ENCODE peak calls at places on chromosomes 4 and X, in ten cellular contexts. U, Z, V, D, Y, S, O, N, E and R are unnamed samples.

GRCh38 chr4:109359040-109359646 is 56.7 kb upstream of the COL25A1 start:
- DNase-seq in S (no peak), O (no peak), N (no peak), V (no peak), Y (no peak), D (no peak), U (no peak), Z (no peak), E (no peak), R (no peak)

GRCh38 chr4:7750972-7751371 is 188.7 kb downstream of the AFAP1 start:
- DNase-seq in O (no peak), Z (no peak), E (no peak), N (no peak), S (no peak), V (no peak), D (no peak), U (no peak), Y (no peak), R (no peak)

GRCh38 chr4:54566608-54567007 is 91.1 kb upstream of the KIT start:
- DNase-seq in D (no peak), O (no peak), U (no peak), Y (no peak), N (no peak), V (no peak), Z (no peak), E (no peak), S (no peak), R (no peak)

GRCh38 chr4:112189754-112190153 is 41.8 kb upstream of the AP1AR start:
- DNase-seq in Y (no peak), E (no peak), D (no peak), Z (peak), S (no peak), N (no peak), U (no peak), O (no peak), V (no peak), R (no peak)

GRCh38 chr4:84852081-84852480 is 114.4 kb downstream of the WDFY3 start:
- DNase-seq in Y (no peak), U (no peak), E (no peak), V (no peak), O (no peak), D (no peak), N (no peak), S (no peak), Z (no peak), R (no peak)

GRCh38 chr4:152935138-152935537 is 985 bp upstream of the FHDC1 start:
- DNase-seq in V (no peak), Z (peak), Y (no peak), E (peak), U (peak), D (no peak), S (no peak), N (no peak), O (no peak), R (no peak)

GRCh38 chr4:185932491-185932890 is 120.5 kb upstream of the SORBS2 start:
- DNase-seq in Z (no peak), O (no peak), S (no peak), N (no peak), D (no peak), U (no peak), Y (no peak), V (no peak), E (no peak), R (no peak)

GRCh38 chrX:145630081-145630480 is 187.5 kb upstream of the SLITRK2 start:
- DNase-seq in O (no peak), S (no peak), U (no peak), N (no peak), Y (no peak), Z (no peak), V (no peak), D (no peak), E (no peak), R (no peak)

GRCh38 chr4:100778431-100778830 is 260.6 kb upstream of the EMCN start:
- DNase-seq in N (no peak), E (no peak), U (no peak), Z (no peak), V (no peak), D (no peak), O (no peak), S (no peak), Y (no peak), R (no peak)

GRCh38 chr4:103405415-103405814 is 207.3 kb upstream of the CENPE start:
- DNase-seq in E (no peak), U (no peak), N (no peak), O (no peak), Z (no peak), Y (no peak), S (no peak), D (no peak), V (no peak), R (no peak)

GRCh38 chr4:30718021-30718888 is 1.9 kb upstream of the PCDH7 start:
- DNase-seq in Y (no peak), N (peak), S (peak), Z (no peak), O (no peak), E (peak), D (peak), V (no peak), U (no peak), R (no peak)

GRCh38 chr4:26854701-26855100 is 5.9 kb upstream of the STIM2 start:
- DNase-seq in O (no peak), E (no peak), Z (no peak), V (no peak), Y (no peak), U (no peak), N (no peak), D (no peak), S (no peak), R (no peak)

GRCh38 chrX:12421918-12422317 is 283.6 kb downstream of the FRMPD4 start:
- DNase-seq in V (no peak), N (no peak), D (no peak), Z (no peak), Y (no peak), S (no peak), U (no peak), E (no peak), O (no peak), R (no peak)

GRCh38 chr4:140249351-140249750 is 95.4 kb upstream of the MAML3 start:
- DNase-seq in D (no peak), E (no peak), S (no peak), O (no peak), V (no peak), Y (no peak), U (no peak), Z (no peak), N (no peak), R (no peak)

GRCh38 chr4:6892190-6892908 is 17.3 kb upstream of the TBC1D14 start:
- DNase-seq in Z (peak), U (peak), V (no peak), N (peak), S (peak), Y (peak), O (no peak), E (peak), D (no peak), R (no peak)

GRCh38 chrX:129772796-129773431 is 6.8 kb upstream of the SASH3 start:
- DNase-seq in S (no peak), N (peak), U (peak), E (peak), D (peak), V (no peak), O (no peak), Y (peak), Z (no peak), R (no peak)

DNA sequence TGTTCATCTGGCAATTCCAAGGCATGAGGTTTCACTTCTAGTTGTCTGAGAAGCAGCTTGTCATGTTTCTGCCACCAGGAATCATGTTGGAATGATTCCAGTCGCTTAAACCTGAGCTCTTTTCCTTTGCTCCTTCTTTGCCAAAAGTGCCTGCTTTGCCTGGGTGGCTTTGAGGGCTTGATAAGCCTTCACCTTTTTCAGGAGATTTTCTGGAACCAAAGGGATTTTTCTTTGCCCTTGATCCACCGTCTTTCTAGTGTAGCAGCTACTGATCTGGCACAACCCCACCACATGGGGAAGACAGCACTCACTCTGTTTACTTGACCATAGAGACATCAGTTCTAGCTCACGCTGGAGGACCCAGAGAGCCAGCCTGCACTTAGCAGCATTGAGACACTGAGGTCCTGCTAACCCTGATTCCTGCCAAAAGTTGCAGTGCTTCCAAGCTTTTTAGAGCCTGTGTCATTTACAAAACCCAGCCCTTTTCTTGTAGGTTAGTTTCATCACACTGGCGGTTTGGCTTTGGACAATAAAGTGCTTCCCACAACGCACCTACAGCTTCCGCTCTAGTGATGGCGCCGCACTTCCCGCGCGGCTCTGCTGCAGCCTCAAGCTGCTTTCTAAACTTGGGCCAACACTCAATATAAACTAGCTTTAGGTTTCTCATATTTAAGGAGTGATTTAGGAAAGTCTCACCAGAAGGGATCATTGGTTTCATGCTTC is 7.3 kb upstream of the CCNI start:
- DNase-seq in V (no peak), D (no peak), S (no peak), U (peak), Z (no peak), N (no peak), Y (no peak), O (no peak), E (no peak), R (no peak)
- TF ChIP-seq CTCF in V (no peak), D (no peak), S (no peak), U (peak), Z (no peak), N (no peak), Y (no peak), O (no peak), E (no peak), R (no peak)

GRCh38 chr4:126051709-126052424 is 737.1 kb downstream of the FAT4 start:
- DNase-seq in Y (peak), U (no peak), D (no peak), Z (no peak), S (no peak), O (peak), V (no peak), E (no peak), N (no peak), R (no peak)
- TF ChIP-seq CTCF in Y (no peak), U (no peak), D (peak), Z (no peak), S (peak), O (no peak), V (peak), E (no peak), N (peak), R (no peak)

GRCh38 chr4:125317526-125317880 is 2.7 kb downstream of the FAT4 start:
- DNase-seq in E (peak), O (no peak), N (peak), S (peak), Z (peak), U (peak), D (peak), V (no peak), Y (peak), R (no peak)
- TF ChIP-seq CTCF in E (no peak), O (peak), N (peak), S (peak), Z (peak), U (no peak), D (peak), V (peak), Y (no peak), R (no peak)

GRCh38 chr4:1512738-1513660 is 106.8 kb upstream of the NKX1-1 start:
- DNase-seq in O (no peak), U (no peak), Z (peak), Y (no peak), E (no peak), V (no peak), S (peak), D (peak), N (peak), R (no peak)
- TF ChIP-seq CTCF in O (no peak), U (no peak), Z (peak), Y (no peak), E (peak), V (peak), S (peak), D (peak), N (peak), R (no peak)

DNA sequence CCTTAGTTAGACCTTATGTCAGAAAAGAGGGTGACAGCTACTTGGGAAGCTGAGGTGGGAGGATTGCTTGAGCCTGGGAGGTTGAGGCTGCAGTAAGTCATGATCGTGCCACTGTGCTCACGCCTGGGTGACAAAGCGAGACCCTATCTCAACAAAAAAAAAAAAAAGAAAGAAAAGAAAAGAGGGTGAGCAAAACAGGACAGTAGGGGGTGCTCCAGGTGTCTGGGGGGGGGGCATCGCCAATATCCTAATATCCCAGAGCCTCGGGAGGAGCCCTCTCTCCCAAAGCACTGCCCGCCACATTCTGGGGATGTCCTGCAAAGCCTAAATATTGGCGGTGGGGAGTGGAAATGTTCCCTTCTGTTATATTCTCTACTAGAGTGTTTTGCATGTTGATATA is 120.9 kb upstream of the TBL1X start:
- DNase-seq in S (no peak), U (no peak), V (no peak), N (no peak), E (no peak), O (no peak), Z (no peak), Y (no peak), D (no peak), R (no peak)
- TF ChIP-seq CTCF in S (no peak), U (no peak), V (no peak), N (no peak), E (no peak), O (no peak), Z (no peak), Y (no peak), D (no peak), R (no peak)

DNA sequence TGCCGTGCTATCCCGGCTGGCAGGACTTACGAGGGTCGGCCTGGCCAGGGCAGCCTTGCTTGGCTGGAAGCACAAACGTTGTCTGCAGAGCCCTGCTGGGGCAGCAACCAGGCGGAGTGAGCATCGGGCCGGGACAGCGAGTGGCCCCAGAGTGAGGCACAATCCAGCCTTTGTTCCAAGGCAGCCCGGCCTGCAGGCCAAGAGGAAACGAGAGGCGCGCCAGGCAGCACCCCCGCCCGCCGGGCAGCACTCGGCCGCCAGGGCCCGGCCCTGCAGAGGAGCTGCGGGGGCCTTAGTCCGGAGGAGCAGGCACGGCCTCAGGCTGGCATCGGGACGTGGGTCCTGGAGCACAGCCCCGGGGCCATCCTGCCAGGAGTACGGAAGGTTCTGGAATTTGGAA is 24.1 kb downstream of the FGFRL1 start:
- DNase-seq in D (peak), V (no peak), S (peak), Z (no peak), N (peak), E (no peak), Y (no peak), U (no peak), O (no peak), R (no peak)
- TF ChIP-seq CTCF in D (no peak), V (no peak), S (no peak), Z (no peak), N (no peak), E (no peak), Y (no peak), U (no peak), O (no peak), R (no peak)

GRCh38 chr4:168867128-168867527 is 142.9 kb downstream of the CBR4 start:
- DNase-seq in S (no peak), N (no peak), Y (no peak), V (no peak), E (no peak), U (no peak), O (no peak), Z (no peak), D (no peak), R (no peak)

GRCh38 chr4:168866635-168867034 is 143.4 kb downstream of the CBR4 start:
- DNase-seq in D (no peak), Z (no peak), V (no peak), N (no peak), E (no peak), Y (no peak), S (no peak), U (no peak), O (no peak), R (no peak)

GRCh38 chr4:168865854-168866253 is 144.2 kb downstream of the CBR4 start:
- DNase-seq in U (no peak), V (no peak), O (no peak), Z (no peak), D (no peak), S (no peak), E (no peak), N (no peak), Y (no peak), R (no peak)

GRCh38 chr4:168863719-168864632 is 146.1 kb downstream of the CBR4 start:
- DNase-seq in Z (no peak), S (no peak), N (no peak), Y (no peak), O (no peak), V (no peak), U (no peak), E (no peak), D (no peak), R (no peak)

DNA sequence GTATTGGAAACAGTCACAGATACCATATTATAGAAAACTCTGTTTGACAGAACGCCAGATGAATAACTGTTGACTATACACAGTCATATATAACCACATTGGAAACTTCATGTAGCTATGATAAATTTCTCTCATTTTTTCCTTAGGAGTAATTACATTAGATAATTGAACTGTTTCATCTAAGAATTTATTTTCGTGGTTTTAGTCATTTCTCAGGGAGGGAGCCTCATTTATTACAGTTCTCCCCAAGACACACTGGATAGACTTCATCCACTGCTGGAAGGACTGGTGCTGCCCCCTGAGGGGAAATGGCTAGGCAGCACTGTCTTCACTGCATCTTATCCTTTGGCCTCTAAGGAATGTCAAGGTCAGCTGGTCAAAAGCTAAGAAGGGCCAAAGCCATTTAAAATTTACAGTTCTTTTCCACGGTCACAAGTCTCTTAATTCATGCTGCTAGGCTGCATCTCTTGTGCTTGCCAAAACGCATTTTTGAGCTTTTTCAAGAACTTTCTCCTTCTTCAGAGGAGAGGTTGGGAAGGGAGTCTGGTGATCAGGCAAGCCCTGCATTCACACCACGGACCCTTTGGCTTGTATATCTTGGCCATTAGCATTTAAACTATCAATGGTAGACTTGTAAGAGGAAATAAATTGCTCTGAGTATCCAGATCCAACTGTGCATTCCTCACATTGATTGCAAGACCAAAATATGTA is 145.1 kb downstream of the CBR4 start:
- DNase-seq in O (no peak), Y (no peak), U (no peak), V (no peak), E (no peak), N (no peak), Z (no peak), S (no peak), D (no peak), R (no peak)
- TF ChIP-seq CTCF in O (peak), Y (no peak), U (no peak), V (peak), E (no peak), N (peak), Z (no peak), S (peak), D (peak), R (no peak)

DNA sequence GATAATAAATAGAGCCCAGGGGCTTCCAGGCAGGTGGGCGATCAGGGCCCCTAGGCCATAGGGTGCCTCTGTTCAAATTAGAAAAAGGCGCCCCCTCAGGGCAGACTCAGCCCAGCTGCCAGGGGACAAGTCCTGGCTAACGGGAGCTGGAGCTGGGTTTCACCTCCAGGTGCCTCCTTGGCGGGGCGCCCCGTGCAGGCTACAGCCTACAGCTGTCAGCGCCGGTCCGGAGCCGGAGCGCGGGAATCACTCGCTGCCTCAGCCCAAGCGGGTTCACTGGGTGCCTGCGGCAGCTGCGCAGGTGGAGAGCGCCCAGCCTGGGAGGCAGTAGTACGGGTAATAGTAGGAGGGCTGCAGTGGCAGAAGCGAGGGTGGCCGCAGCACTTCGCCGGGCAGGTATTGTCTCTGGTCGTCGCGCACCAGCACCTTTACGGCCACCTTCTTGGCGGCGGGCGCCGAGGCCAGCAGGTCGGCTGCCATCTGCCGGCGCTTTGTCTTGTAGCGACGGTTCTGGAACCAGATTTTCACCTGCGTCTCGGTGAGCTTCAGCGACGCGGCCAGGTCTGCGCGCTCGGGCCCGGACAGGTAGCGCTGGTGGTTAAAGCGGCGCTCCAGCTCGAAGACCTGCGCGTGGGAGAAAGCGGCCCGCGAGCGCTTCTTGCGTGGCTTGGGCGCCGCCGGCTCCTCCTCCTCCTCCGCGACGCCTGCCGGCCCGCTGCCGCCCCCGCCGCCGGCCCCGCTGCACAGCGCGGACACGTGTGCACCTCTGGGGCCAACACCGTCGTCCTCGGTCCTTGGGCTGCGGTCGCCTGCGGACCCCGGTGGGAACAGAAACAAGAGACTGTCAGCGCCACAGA is 2.4 kb downstream of the NKX3-2 start:
- DNase-seq in Y (no peak), O (no peak), S (no peak), D (no peak), Z (peak), U (no peak), V (peak), N (no peak), E (peak), R (no peak)
- TF ChIP-seq CTCF in Y (no peak), O (peak), S (peak), D (peak), Z (peak), U (no peak), V (peak), N (peak), E (peak), R (no peak)

GRCh38 chrX:50211510-50211909 is 6.9 kb downstream of the CCNB3 start:
- DNase-seq in V (no peak), O (no peak), S (no peak), U (peak), Y (no peak), Z (peak), N (no peak), E (no peak), D (no peak), R (no peak)
- TF ChIP-seq CTCF in V (peak), O (peak), S (peak), U (peak), Y (no peak), Z (peak), N (peak), E (no peak), D (no peak), R (no peak)

GRCh38 chrX:138775501-138775900 is 64.0 kb upstream of the FGF13 start:
- DNase-seq in E (peak), Y (no peak), D (no peak), V (no peak), O (no peak), U (peak), Z (peak), S (no peak), N (no peak), R (no peak)
- TF ChIP-seq CTCF in E (no peak), Y (no peak), D (peak), V (peak), O (peak), U (peak), Z (peak), S (peak), N (peak), R (no peak)